ENCODE peak calls at places on chromosomes 4 and X, in ten cellular contexts. A is upper lobe of right lung, W is mesendoderm, Z is neural progenitor cell, N is GM23248, G is SJSA1, Y is tibial artery, K is astrocyte, B is mammary epithelial cell, E is lower lobe of right lung. D is an unnamed sample. For H3K4me1, the result is how much of the 10 kb centered on the place peaks cover.

GRCh38 chr4:173145111-173145510 is 23.5 kb upstream of the GALNT7 start:
- DNase-seq in Y (no peak), E (no peak), A (no peak), K (no peak), Z (no peak), G (no peak), W (no peak), N (no peak), B (no peak), D (no peak)

GRCh38 chr4:44319129-44319528 is 129.5 kb downstream of the KCTD8 start:
- DNase-seq in N (no peak), Y (no peak), E (no peak), K (no peak), G (no peak), A (no peak), W (no peak), Z (peak), B (no peak), D (no peak)

GRCh38 chr4:121411151-121411744 is 30.4 kb upstream of the QRFPR start:
- DNase-seq in G (no peak), K (no peak), Z (no peak), E (no peak), A (no peak), W (peak), B (no peak), Y (no peak), N (no peak), D (no peak)

GRCh38 chr4:94757192-94758140 is at the start of gene BMPR1B:
- DNase-seq in Y (peak), E (no peak), W (peak), B (peak), N (peak), A (no peak), G (peak), Z (peak), K (peak), D (peak)

GRCh38 chr4:76341063-76341462 is 34.5 kb downstream of the STBD1 start:
- DNase-seq in N (peak), K (peak), E (no peak), W (no peak), B (peak), Z (no peak), G (no peak), A (no peak), Y (no peak), D (no peak)

GRCh38 chrX:37320541-37321203 is 28.5 kb upstream of the PRRG1 start:
- DNase-seq in E (no peak), B (no peak), G (no peak), Y (no peak), W (no peak), A (no peak), N (no peak), K (no peak), Z (no peak), D (no peak)

GRCh38 chrX:110116066-110116465 is 113.2 kb downstream of the TMEM164 start:
- DNase-seq in Y (no peak), B (no peak), N (no peak), G (no peak), K (no peak), E (no peak), Z (no peak), A (no peak), W (no peak), D (no peak)

GRCh38 chr4:157128395-157128794 is 52.4 kb downstream of the GLRB start:
- DNase-seq in G (peak), N (peak), A (no peak), B (peak), E (no peak), Y (no peak), W (peak), Z (no peak), K (peak), D (no peak)

GRCh38 chr4:135244605-135245146 is 1043.1 kb upstream of the PABPC4L start:
- DNase-seq in W (peak), E (no peak), Y (no peak), N (no peak), K (peak), A (no peak), G (no peak), Z (no peak), B (no peak), D (no peak)

GRCh38 chrX:130861462-130861861 is 41.5 kb downstream of the ENOX2 start:
- DNase-seq in G (no peak), B (no peak), Z (no peak), E (no peak), A (no peak), N (no peak), K (no peak), W (no peak), Y (no peak), D (no peak)

GRCh38 chr4:95572304-95572991 is 23.7 kb upstream of the UNC5C start:
- DNase-seq in B (peak), E (peak), N (no peak), W (peak), A (peak), Y (peak), Z (no peak), K (no peak), G (no peak), D (no peak)

GRCh38 chr4:87078987-87079469 is 141.4 kb downstream of the KLHL8 start:
- DNase-seq in G (peak), A (no peak), Z (no peak), Y (peak), K (peak), E (no peak), W (no peak), N (peak), B (no peak), D (no peak)

GRCh38 chr4:54676062-54676461 is 18.3 kb downstream of the KIT start:
- DNase-seq in E (no peak), Z (no peak), N (no peak), Y (no peak), B (no peak), A (no peak), K (no peak), W (peak), G (no peak), D (no peak)

GRCh38 chr4:53497446-53498069 is 93.7 kb downstream of the LNX1 start:
- DNase-seq in Y (peak), A (no peak), B (no peak), Z (peak), E (no peak), G (no peak), N (peak), W (no peak), K (no peak), D (no peak)

GRCh38 chr4:56764206-56764605 is 57.3 kb downstream of the SPINK2 start:
- DNase-seq in Y (no peak), N (no peak), W (no peak), Z (no peak), G (no peak), B (no peak), K (no peak), A (no peak), E (no peak), D (no peak)

GRCh38 chr4:151434183-151434860 is 25.3 kb downstream of the FHIP1A start:
- DNase-seq in N (peak), W (no peak), Z (no peak), A (no peak), G (no peak), K (peak), B (peak), Y (no peak), E (no peak), D (no peak)

GRCh38 chr4:148795156-148795864 is 353.1 kb upstream of the NR3C2 start:
- DNase-seq in B (peak), N (no peak), K (peak), G (no peak), A (peak), W (peak), Y (no peak), Z (peak), E (peak), D (no peak)

GRCh38 chr4:155906554-155907247 is 3.2 kb downstream of the TDO2 start:
- DNase-seq in B (peak), N (peak), A (no peak), Y (no peak), K (peak), W (no peak), E (no peak), Z (no peak), G (peak), D (no peak)

GRCh38 chr4:119189638-119190037 is 22.9 kb upstream of the USP53 start:
- DNase-seq in E (no peak), A (no peak), B (peak), N (peak), G (no peak), K (no peak), Z (no peak), W (no peak), Y (no peak), D (no peak)

GRCh38 chr4:183760326-183760725 is 101.2 kb downstream of the TRAPPC11 start:
- DNase-seq in E (no peak), N (no peak), B (no peak), K (no peak), Z (no peak), A (no peak), W (no peak), G (no peak), Y (no peak), D (peak)

GRCh38 chrX:74349387-74349786 is 45.4 kb downstream of the ZCCHC13 start:
- DNase-seq in K (peak), E (no peak), W (peak), G (peak), B (peak), Y (no peak), N (peak), A (no peak), Z (no peak), D (no peak)

GRCh38 chr4:90137545-90137944 is 10.4 kb downstream of the CCSER1 start:
- DNase-seq in B (no peak), A (no peak), K (no peak), W (peak), G (no peak), Y (no peak), Z (peak), N (no peak), E (no peak), D (no peak)

GRCh38 chrX:154544885-154545284 is 1.8 kb downstream of the G6PD start:
- DNase-seq in K (no peak), W (no peak), E (no peak), N (no peak), Z (no peak), B (no peak), Y (no peak), A (no peak), G (no peak), D (no peak)

GRCh38 chr4:139978692-139979091 is 175.3 kb downstream of the MAML3 start:
- DNase-seq in Y (no peak), N (no peak), B (no peak), Z (no peak), G (no peak), W (no peak), A (no peak), E (no peak), K (no peak), D (no peak)

GRCh38 chr4:83709627-83710026 is 173.7 kb downstream of the GPAT3 start:
- DNase-seq in N (no peak), B (no peak), W (no peak), E (no peak), A (no peak), G (no peak), Y (no peak), K (no peak), Z (no peak), D (no peak)

GRCh38 chr4:132297346-132297745 is 851.7 kb upstream of the PCDH10 start:
- DNase-seq in W (peak), A (no peak), Z (no peak), G (no peak), E (no peak), N (no peak), B (no peak), Y (no peak), K (peak), D (no peak)

GRCh38 chrX:9816094-9816700 is 30.0 kb downstream of the SHROOM2 start:
- DNase-seq in W (no peak), E (no peak), A (no peak), K (peak), Y (no peak), N (no peak), G (peak), B (no peak), Z (no peak), D (no peak)

GRCh38 chrX:153961292-153961691 is 10.3 kb downstream of the HCFC1 start:
- DNase-seq in Z (no peak), W (no peak), A (no peak), N (no peak), E (no peak), G (no peak), K (no peak), Y (no peak), B (no peak), D (no peak)

GRCh38 chrX:68868316-68868715 is 39.5 kb downstream of the EFNB1 start:
- DNase-seq in N (no peak), Y (no peak), G (no peak), W (no peak), K (peak), B (no peak), A (no peak), Z (no peak), E (no peak), D (no peak)

GRCh38 chr4:40055873-40056721 is 553 bp upstream of the N4BP2 start:
- DNase-seq in W (peak), Y (peak), Z (peak), G (peak), A (peak), B (peak), K (peak), N (peak), E (peak), D (peak)

GRCh38 chrX:14235004-14235403 is 205.3 kb upstream of the GEMIN8 start:
- DNase-seq in G (no peak), K (no peak), B (peak), A (no peak), Z (peak), W (peak), E (no peak), Y (no peak), N (peak), D (peak)

GRCh38 chrX:99301990-99302389 is 1108.1 kb downstream of the PCDH19 start:
- DNase-seq in N (peak), A (no peak), Z (peak), E (no peak), W (peak), Y (no peak), B (no peak), K (no peak), G (no peak), D (no peak)

GRCh38 chrX:19566359-19567141 is 51.2 kb upstream of the MAP3K15 start:
- DNase-seq in Y (no peak), Z (no peak), W (peak), E (no peak), B (no peak), A (no peak), K (peak), G (no peak), N (peak), D (peak)

GRCh38 chr4:174358823-174359222 is 75.1 kb downstream of the CEP44 start:
- DNase-seq in K (peak), G (no peak), Z (no peak), Y (no peak), W (no peak), B (peak), N (peak), A (no peak), E (no peak), D (no peak)

GRCh38 chrX:31353095-31353494 is 281.3 kb upstream of the FTHL17 start:
- DNase-seq in W (peak), Y (no peak), K (peak), B (peak), A (no peak), N (peak), E (no peak), Z (no peak), G (peak), D (no peak)

GRCh38 chrX:69153060-69153730 is 12.1 kb downstream of the PJA1 start:
- DNase-seq in W (peak), A (no peak), Z (peak), B (no peak), Y (no peak), K (no peak), N (no peak), E (no peak), G (no peak), D (peak)

GRCh38 chr4:90536408-90536807 is 409.2 kb downstream of the CCSER1 start:
- DNase-seq in G (no peak), W (no peak), Z (no peak), K (no peak), Y (no peak), A (no peak), B (no peak), N (no peak), E (no peak), D (no peak)

DNA sequence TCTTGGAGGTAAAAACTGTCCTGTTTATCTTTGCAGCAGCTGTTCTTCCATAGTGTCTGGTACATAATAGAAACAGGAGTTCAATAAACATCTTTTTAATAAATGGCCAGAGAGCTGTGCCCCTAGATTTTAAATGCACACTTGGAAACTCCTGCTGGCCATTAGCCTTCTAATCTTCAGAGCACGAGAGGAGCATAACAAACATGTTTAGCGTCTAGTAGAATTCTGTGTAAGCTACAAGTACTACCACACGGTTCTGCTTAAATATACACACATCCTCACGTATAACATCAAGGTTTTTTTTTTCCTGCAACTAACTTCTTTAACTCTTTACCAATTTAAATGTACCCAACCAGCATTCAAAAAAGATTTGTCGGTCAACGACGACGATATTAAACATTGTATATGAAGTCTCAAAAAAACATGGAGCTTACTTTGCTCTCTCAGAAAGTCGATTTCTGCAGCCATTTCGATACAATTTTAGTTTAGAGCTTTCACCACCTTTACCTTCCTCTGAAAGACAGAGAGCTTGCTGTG is 635 bp downstream of the SCLT1 start:
- DNase-seq in W (no peak), A (no peak), Y (no peak), N (peak), E (no peak), Z (no peak), G (no peak), K (peak), B (no peak), D (no peak)
- H3K4me1 ChIP-seq in W (under half), A (under half), Y (under half), N (under half), E (under half), Z (under half), G (under half), K (under half), B (under half), D (under half)

DNA sequence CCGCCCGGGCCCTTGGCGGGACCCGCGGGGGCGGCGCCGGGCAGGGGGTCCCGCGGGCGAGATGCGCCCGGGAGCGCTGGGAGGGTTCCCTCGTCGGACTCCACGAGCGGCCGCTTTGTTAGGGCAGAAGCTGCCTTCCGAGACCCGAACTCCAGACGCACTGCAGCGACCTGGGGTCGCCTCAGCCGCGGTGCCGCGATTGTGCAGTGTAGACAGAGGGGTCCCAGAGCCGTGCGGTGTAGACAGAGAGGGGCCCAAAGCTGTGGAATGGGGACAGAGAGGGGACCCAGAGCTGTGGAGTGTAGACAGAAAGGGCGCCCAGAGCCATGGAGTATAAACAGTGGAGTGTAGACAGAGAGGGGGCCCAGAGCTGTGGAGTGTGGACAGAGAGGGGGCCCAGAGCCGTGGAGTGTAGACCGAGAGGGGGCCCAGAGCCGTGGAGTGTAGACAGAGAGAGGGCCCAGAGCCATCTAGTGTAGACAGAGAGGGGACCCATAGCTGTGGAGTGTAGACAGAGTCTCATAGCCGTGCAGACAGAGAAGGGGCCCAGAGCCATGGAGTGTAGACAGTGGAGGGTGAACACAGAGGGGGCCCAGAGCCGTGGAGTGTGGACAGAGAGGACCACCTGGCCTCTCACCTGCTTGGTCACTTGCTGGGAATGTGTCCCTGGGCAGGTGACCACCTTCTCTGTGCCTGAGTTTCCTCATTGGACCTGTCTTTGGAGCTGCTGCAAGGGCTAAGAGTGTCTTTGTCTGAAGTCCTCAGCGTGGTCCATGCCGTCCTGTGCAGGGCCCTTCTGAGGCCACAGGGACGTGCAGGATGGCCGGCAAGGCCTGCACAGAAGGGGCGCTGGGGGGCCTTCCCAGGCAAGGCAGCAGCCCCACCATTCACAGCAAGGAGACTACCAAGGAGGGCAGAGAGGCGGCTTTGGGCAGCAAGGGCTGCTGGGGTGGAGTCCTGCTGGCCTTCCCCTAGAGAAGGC is 880 bp downstream of the RGS12 start:
- DNase-seq in K (no peak), B (no peak), N (peak), A (peak), E (no peak), G (peak), W (peak), Z (no peak), Y (no peak), D (peak)
- H3K4me1 ChIP-seq in K (under half), B (under half), N (under half), A (under half), E (under half), G (under half), W (under half), Z (under half), Y (under half), D (under half)

GRCh38 chrX:1529756-1530155 is 7.2 kb downstream of the P2RY8 start:
- DNase-seq in A (peak), G (no peak), E (no peak), W (no peak), K (no peak), Y (no peak), B (no peak), N (no peak), Z (no peak), D (no peak)
- H3K4me1 ChIP-seq in A (under half), G (under half), E (under half), W (under half), K (under half), Y (under half), B (under half), N (under half), Z (under half), D (under half)

DNA sequence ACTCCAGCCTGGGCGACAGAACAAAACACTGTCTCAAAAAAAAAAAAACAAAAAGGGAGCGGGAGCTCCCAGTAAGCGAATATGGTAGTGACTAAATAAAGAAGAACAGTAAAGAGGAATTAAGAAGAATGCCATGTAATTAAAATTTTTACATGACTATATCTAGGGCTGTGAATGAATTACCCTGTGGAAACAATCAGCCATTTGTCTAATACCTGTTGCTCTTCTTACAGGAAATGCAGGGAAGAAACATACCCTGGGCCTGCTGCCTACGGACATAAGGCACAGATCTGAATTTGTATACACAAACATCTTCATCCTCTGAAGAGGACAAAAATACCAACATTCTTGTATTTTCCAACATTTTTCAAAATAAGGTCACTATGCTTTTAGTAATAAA is 11.3 kb downstream of the WDFY3 start:
- DNase-seq in Z (no peak), A (no peak), B (peak), W (no peak), G (no peak), E (no peak), N (no peak), Y (no peak), K (no peak), D (no peak)
- H3K4me1 ChIP-seq in Z (under half), A (under half), B (under half), W (under half), G (under half), E (under half), N (under half), Y (under half), K (under half), D (under half)

D was measured in mucosa of descending colon.